ENCODE peak calls at places on chromosomes 11 and 22, in six cellular contexts. T is tibial nerve, L is esophagus muscularis mucosa, M is suprapubic skin, N is stomach, H is lower leg skin. B is an unnamed sample.

GRCh38 chr11:20056109-20057054 is 103.9 kb downstream of the DBX1 start:
- DNase-seq in N (peak), M (no peak), T (no peak), L (no peak), H (no peak), B (no peak)

GRCh38 chr11:43810929-43811596 is 69.6 kb upstream of the ALKBH3 start:
- DNase-seq in H (no peak), M (no peak), T (no peak), L (no peak), N (no peak), B (no peak)

GRCh38 chr11:61133956-61134662 is 27.1 kb downstream of the VPS37C start:
- DNase-seq in N (no peak), L (no peak), T (no peak), H (no peak), M (no peak), B (no peak)

GRCh38 chr11:9228086-9228485 is 37.1 kb downstream of the DENND5A start:
- DNase-seq in L (no peak), M (no peak), N (no peak), H (no peak), T (no peak), B (no peak)

GRCh38 chr11:104183572-104183971 is 19.6 kb upstream of the PDGFD start:
- DNase-seq in L (no peak), M (no peak), T (no peak), H (no peak), N (no peak), B (no peak)

GRCh38 chr22:47923011-47923427 is 1160.6 kb downstream of the TBC1D22A start:
- DNase-seq in T (no peak), L (peak), H (peak), M (no peak), N (no peak), B (no peak)

GRCh38 chr11:8809185-8809584 is 101.8 kb upstream of the AKIP1 start:
- DNase-seq in L (no peak), T (no peak), N (no peak), M (no peak), H (no peak), B (no peak)

GRCh38 chr11:60978546-60979380 is 7.3 kb downstream of the CD6 start:
- DNase-seq in N (no peak), M (peak), T (no peak), L (no peak), H (no peak), B (no peak)

GRCh38 chr11:76284161-76284560 is 77.9 kb upstream of the WNT11 start:
- DNase-seq in H (no peak), M (no peak), L (no peak), T (no peak), N (no peak), B (no peak)

GRCh38 chr11:8740156-8740555 is 57.6 kb downstream of the RPL27A start:
- DNase-seq in L (no peak), T (no peak), M (no peak), H (no peak), N (no peak), B (no peak)

GRCh38 chr11:65898656-65899355 is 1.4 kb downstream of the FOSL1 start:
- DNase-seq in N (no peak), M (no peak), H (no peak), T (no peak), L (no peak), B (no peak)

GRCh38 chr11:65900899-65901180 is 652 bp upstream of the FOSL1 start:
- DNase-seq in N (no peak), M (no peak), H (no peak), L (no peak), T (no peak), B (no peak)

GRCh38 chr11:65899356-65900124 is 648 bp downstream of the FOSL1 start:
- DNase-seq in M (peak), H (peak), L (no peak), N (peak), T (no peak), B (no peak)

GRCh38 chr11:65903068-65903481 is 2.9 kb upstream of the FOSL1 start:
- DNase-seq in H (no peak), M (no peak), T (no peak), N (no peak), L (no peak), B (no peak)

DNA sequence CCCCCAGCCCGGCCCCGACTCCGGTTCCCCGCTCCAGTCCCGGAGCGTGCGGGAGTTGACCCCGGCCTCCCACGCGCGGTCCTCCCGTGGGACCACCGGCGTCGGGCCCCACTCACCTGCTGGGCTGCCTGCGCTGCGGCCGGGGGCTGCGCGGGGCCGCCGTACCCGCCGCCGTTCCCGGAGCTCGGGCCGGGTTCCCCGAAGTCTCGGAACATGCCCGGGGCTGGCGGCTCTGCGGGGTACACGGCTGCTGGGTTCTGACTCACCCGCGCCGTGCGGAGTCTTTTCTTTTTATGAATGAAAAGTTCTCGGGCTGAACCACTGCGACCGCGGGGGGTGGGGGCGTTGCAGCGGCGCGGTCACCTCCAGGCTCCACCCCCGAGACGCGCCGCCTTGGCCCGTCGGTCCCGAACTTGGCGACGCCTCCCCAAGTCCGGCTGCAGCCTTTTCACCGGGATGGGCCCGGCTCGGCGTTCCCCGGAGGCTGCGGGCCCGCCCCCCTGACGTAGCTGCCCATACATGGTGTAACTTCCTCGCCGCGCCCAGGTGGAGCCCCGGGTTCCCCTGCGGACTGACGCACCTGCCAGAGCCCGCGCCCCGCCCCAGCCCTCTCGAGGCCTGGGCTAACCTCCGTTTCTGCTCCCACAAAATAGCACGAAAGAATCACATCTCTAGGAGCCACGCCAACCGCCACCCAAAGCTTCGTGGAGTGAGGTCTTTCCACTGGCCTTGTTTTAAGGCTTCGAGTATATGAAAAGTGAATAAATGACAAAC is at the start of gene FOSL1:
- DNase-seq in L (peak), N (peak), M (peak), H (peak), T (peak), B (peak)
- TF ChIP-seq CTCF in L (no peak), N (no peak), M (no peak), H (no peak), T (no peak), B (no peak)

GRCh38 chr11:118679483-118679882 is at the start of gene TREH:
- DNase-seq in M (no peak), H (peak), N (peak), L (no peak), T (no peak), B (no peak)
- TF ChIP-seq POLR2A in M (no peak), H (no peak), N (no peak), L (no peak), T (no peak), B (no peak)

GRCh38 chr11:123303924-123304323 is 108.9 kb upstream of the CLMP start:
- DNase-seq in H (no peak), M (no peak), L (no peak), T (no peak), N (no peak), B (no peak)
- TF ChIP-seq CTCF in H (no peak), M (no peak), L (no peak), T (no peak), N (no peak), B (no peak)

GRCh38 chr22:24189249-24190158 is 8.2 kb downstream of the SUSD2 start:
- DNase-seq in L (no peak), N (peak), T (peak), H (peak), M (peak), B (no peak)
- TF ChIP-seq POLR2A in L (no peak), N (no peak), T (no peak), H (no peak), M (no peak), B (no peak)

DNA sequence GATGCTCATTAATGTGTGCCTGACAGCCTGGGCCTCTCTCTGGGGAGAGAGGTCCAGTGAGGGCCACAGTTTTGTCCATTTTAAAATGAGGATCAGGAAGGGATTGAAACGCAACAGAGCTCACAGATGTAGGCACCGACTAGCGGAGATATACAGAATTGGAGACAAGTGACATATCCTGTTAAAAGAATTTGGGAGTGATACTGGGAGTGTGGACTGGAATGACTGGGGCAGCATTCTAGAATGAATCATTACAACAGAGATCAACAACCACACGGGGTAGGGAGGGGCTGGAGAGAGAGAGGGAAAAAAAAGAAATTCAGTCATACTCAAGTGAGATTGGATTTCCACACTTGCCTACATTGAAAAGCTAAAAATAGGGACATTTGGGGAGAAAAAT is 2.5 kb upstream of the NCAM1 start:
- DNase-seq in T (no peak), N (no peak), H (no peak), M (no peak), L (no peak), B (no peak)
- TF ChIP-seq CTCF in T (no peak), N (no peak), H (no peak), M (no peak), L (no peak), B (no peak)